ENCODE peak calls at places on chromosomes 12 and 14, in five cellular contexts. One of them, this sample, is unnamed. For H3K36me3, the result is how much of the 10 kb centered on the place peaks cover.

GRCh38 chr12:21502164-21502496 is 541 bp downstream of the GOLT1B start:
- DNase-seq in tibial nerve: no peak
- DNase-seq in PC-9: no peak
- DNase-seq in fibroblast of lung: peak
- DNase-seq in lower lobe of right lung: peak
- DNase-seq in this sample: no peak

GRCh38 chr14:59698793-59699192 is 122.2 kb upstream of the CCDC175 start:
- DNase-seq in tibial nerve: no peak
- DNase-seq in PC-9: no peak
- DNase-seq in fibroblast of lung: peak
- DNase-seq in lower lobe of right lung: no peak
- DNase-seq in this sample: no peak

GRCh38 chr12:95130096-95130495 is 56.7 kb upstream of the NR2C1 start:
- DNase-seq in tibial nerve: no peak
- DNase-seq in PC-9: no peak
- DNase-seq in fibroblast of lung: no peak
- DNase-seq in lower lobe of right lung: no peak
- DNase-seq in this sample: no peak

GRCh38 chr14:60051690-60052324 is 39.9 kb upstream of the PCNX4 start:
- DNase-seq in tibial nerve: no peak
- DNase-seq in PC-9: no peak
- DNase-seq in fibroblast of lung: peak
- DNase-seq in lower lobe of right lung: no peak
- DNase-seq in this sample: no peak

GRCh38 chr14:89598548-89599186 is 181.6 kb upstream of the FOXN3 start:
- DNase-seq in tibial nerve: no peak
- DNase-seq in PC-9: no peak
- DNase-seq in fibroblast of lung: peak
- DNase-seq in lower lobe of right lung: no peak
- DNase-seq in this sample: no peak

GRCh38 chr14:55926007-55926406 is 192.2 kb upstream of the PELI2 start:
- DNase-seq in tibial nerve: no peak
- DNase-seq in PC-9: no peak
- DNase-seq in fibroblast of lung: no peak
- DNase-seq in lower lobe of right lung: no peak
- DNase-seq in this sample: no peak

GRCh38 chr12:16359512-16360491 is 12.4 kb downstream of the MGST1 start:
- DNase-seq in tibial nerve: peak
- DNase-seq in PC-9: peak
- DNase-seq in fibroblast of lung: peak
- DNase-seq in lower lobe of right lung: peak
- DNase-seq in this sample: peak

GRCh38 chr12:21190016-21190415 is 59.0 kb downstream of the SLCO1B1 start:
- DNase-seq in tibial nerve: no peak
- DNase-seq in PC-9: no peak
- DNase-seq in fibroblast of lung: no peak
- DNase-seq in lower lobe of right lung: no peak
- DNase-seq in this sample: no peak

GRCh38 chr14:89399594-89400068 is 17.4 kb downstream of the FOXN3 start:
- DNase-seq in tibial nerve: no peak
- DNase-seq in PC-9: no peak
- DNase-seq in fibroblast of lung: peak
- DNase-seq in lower lobe of right lung: no peak
- DNase-seq in this sample: no peak

GRCh38 chr12:127149226-127149964 is 1117.6 kb upstream of the TMEM132C start:
- DNase-seq in tibial nerve: no peak
- DNase-seq in PC-9: no peak
- DNase-seq in fibroblast of lung: peak
- DNase-seq in lower lobe of right lung: no peak
- DNase-seq in this sample: no peak

GRCh38 chr12:133203344-133204263 is 22.3 kb downstream of the ZNF268 start:
- DNase-seq in tibial nerve: no peak
- DNase-seq in PC-9: no peak
- DNase-seq in fibroblast of lung: peak
- DNase-seq in lower lobe of right lung: no peak
- DNase-seq in this sample: no peak

DNA sequence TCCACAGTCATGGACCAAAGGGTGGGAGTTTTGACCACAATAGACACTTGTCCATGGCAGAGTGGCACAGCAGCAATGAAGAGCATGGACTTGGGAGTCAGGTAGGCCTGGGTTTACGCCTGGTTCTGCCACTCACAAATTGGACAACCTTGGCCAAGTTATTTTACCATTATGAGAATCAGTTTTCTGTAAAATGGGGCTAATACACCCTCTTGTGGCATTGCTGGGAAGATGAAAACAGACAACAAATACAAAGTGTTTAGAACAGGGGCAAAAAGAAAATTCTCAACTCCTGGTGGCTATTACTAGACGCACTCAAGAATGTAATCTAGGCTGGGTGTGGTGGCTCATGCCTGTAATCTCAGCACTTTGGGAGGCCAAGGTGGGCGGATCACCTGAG is 2.6 kb downstream of the C12orf43 start:
- DNase-seq in tibial nerve: no peak
- DNase-seq in PC-9: no peak
- DNase-seq in fibroblast of lung: no peak
- DNase-seq in lower lobe of right lung: no peak
- DNase-seq in this sample: no peak
- TF ChIP-seq CTCF in tibial nerve: no peak
- TF ChIP-seq CTCF in PC-9: no peak
- TF ChIP-seq CTCF in fibroblast of lung: no peak
- TF ChIP-seq CTCF in lower lobe of right lung: no peak
- TF ChIP-seq CTCF in this sample: no peak

GRCh38 chr12:117679776-117680175 is 289.0 kb downstream of the KSR2 start:
- DNase-seq in tibial nerve: no peak
- DNase-seq in PC-9: no peak
- DNase-seq in fibroblast of lung: no peak
- DNase-seq in lower lobe of right lung: no peak
- DNase-seq in this sample: no peak
- H3K27ac ChIP-seq in tibial nerve: no peak
- H3K27ac ChIP-seq in PC-9: no peak
- H3K27ac ChIP-seq in fibroblast of lung: no peak
- H3K27ac ChIP-seq in lower lobe of right lung: no peak
- H3K27ac ChIP-seq in this sample: no peak

DNA sequence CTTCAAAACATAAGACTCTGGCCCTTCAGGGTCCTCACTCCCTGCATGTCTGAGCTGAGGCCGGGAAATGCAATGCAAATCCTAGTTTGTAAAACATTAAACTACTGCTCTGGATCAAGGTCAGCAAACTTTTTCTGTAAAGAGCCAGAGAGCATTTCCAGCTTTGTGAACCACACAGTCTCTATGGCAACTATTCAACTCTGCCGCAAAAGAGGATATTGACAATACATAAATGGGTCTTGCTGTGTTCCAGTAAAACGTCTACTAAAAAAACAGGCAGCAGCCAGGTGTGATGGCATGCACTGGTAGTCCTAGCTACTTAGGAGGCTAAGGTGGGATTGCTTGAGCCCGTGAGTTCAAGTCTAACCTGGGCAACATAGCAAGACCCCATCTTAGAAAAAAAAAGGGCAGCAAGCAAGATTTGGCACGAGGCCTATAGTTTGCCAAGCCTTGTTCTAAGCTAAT is 22.3 kb downstream of the DDX24 start:
- DNase-seq in tibial nerve: no peak
- DNase-seq in PC-9: no peak
- DNase-seq in fibroblast of lung: no peak
- DNase-seq in lower lobe of right lung: no peak
- DNase-seq in this sample: no peak
- H3K36me3 ChIP-seq in tibial nerve: under half
- H3K36me3 ChIP-seq in PC-9: under half
- H3K36me3 ChIP-seq in fibroblast of lung: under half
- H3K36me3 ChIP-seq in lower lobe of right lung: half or more
- H3K36me3 ChIP-seq in this sample: under half

GRCh38 chr14:100902792-100903191 is 730 bp downstream of the RTL1 start:
- DNase-seq in tibial nerve: no peak
- DNase-seq in PC-9: no peak
- DNase-seq in fibroblast of lung: no peak
- DNase-seq in lower lobe of right lung: no peak
- DNase-seq in this sample: no peak
- TF ChIP-seq CTCF in tibial nerve: no peak
- TF ChIP-seq CTCF in PC-9: no peak
- TF ChIP-seq CTCF in fibroblast of lung: no peak
- TF ChIP-seq CTCF in lower lobe of right lung: no peak
- TF ChIP-seq CTCF in this sample: no peak

GRCh38 chr14:72558721-72559120 is 335.2 kb downstream of the DPF3 start:
- DNase-seq in tibial nerve: no peak
- DNase-seq in PC-9: no peak
- DNase-seq in fibroblast of lung: peak
- DNase-seq in lower lobe of right lung: no peak
- DNase-seq in this sample: no peak
- H3K27ac ChIP-seq in tibial nerve: no peak
- H3K27ac ChIP-seq in PC-9: no peak
- H3K27ac ChIP-seq in fibroblast of lung: no peak
- H3K27ac ChIP-seq in lower lobe of right lung: no peak
- H3K27ac ChIP-seq in this sample: no peak